ENCODE peak calls at places on chromosomes 3 and 15, in eight cellular contexts. One of them, this sample, is unnamed.

GRCh38 chr15:31384568-31384967 is 57.9 kb downstream of the KLF13 start:
- DNase-seq in transverse colon: no peak
- DNase-seq in Panc1: no peak
- DNase-seq in prostate gland: no peak
- DNase-seq in HCT116: no peak
- DNase-seq in HL-60: no peak
- DNase-seq in SK-N-SH: no peak
- DNase-seq in stomach: no peak
- DNase-seq in this sample: no peak

GRCh38 chr3:97981886-97982285 is 9.7 kb upstream of the RIOX2 start:
- DNase-seq in SK-N-SH: no peak
- DNase-seq in prostate gland: no peak
- DNase-seq in transverse colon: no peak
- DNase-seq in HCT116: no peak
- DNase-seq in stomach: no peak
- DNase-seq in HL-60: no peak
- DNase-seq in Panc1: no peak
- DNase-seq in this sample: no peak

GRCh38 chr3:43998841-43999805 is 242.6 kb upstream of the TOPAZ1 start:
- DNase-seq in Panc1: no peak
- DNase-seq in prostate gland: no peak
- DNase-seq in SK-N-SH: peak
- DNase-seq in stomach: no peak
- DNase-seq in HCT116: no peak
- DNase-seq in HL-60: no peak
- DNase-seq in transverse colon: no peak
- DNase-seq in this sample: no peak

GRCh38 chr15:56052389-56053045 is 59.1 kb upstream of the NEDD4 start:
- DNase-seq in HL-60: peak
- DNase-seq in Panc1: peak
- DNase-seq in transverse colon: no peak
- DNase-seq in prostate gland: no peak
- DNase-seq in SK-N-SH: peak
- DNase-seq in HCT116: peak
- DNase-seq in stomach: no peak
- DNase-seq in this sample: no peak

GRCh38 chr3:177126015-177126773 is 71.1 kb downstream of the TBL1XR1 start:
- DNase-seq in prostate gland: no peak
- DNase-seq in Panc1: no peak
- DNase-seq in HCT116: no peak
- DNase-seq in stomach: no peak
- DNase-seq in HL-60: no peak
- DNase-seq in SK-N-SH: no peak
- DNase-seq in transverse colon: no peak
- DNase-seq in this sample: no peak

GRCh38 chr3:128075516-128076464 is 23.6 kb downstream of the SEC61A1 start:
- DNase-seq in Panc1: no peak
- DNase-seq in stomach: peak
- DNase-seq in HL-60: peak
- DNase-seq in HCT116: peak
- DNase-seq in prostate gland: peak
- DNase-seq in SK-N-SH: peak
- DNase-seq in transverse colon: peak
- DNase-seq in this sample: peak

GRCh38 chr15:60351066-60351465 is 46.7 kb downstream of the ANXA2 start:
- DNase-seq in HL-60: no peak
- DNase-seq in HCT116: no peak
- DNase-seq in prostate gland: no peak
- DNase-seq in stomach: no peak
- DNase-seq in SK-N-SH: no peak
- DNase-seq in transverse colon: no peak
- DNase-seq in Panc1: no peak
- DNase-seq in this sample: no peak

GRCh38 chr15:82081904-82082810 is 36.3 kb upstream of the MEX3B start:
- DNase-seq in Panc1: no peak
- DNase-seq in transverse colon: no peak
- DNase-seq in HL-60: no peak
- DNase-seq in HCT116: no peak
- DNase-seq in prostate gland: no peak
- DNase-seq in SK-N-SH: peak
- DNase-seq in stomach: no peak
- DNase-seq in this sample: no peak

GRCh38 chr3:180036678-180037455 is at the start of gene PEX5L:
- DNase-seq in SK-N-SH: peak
- DNase-seq in transverse colon: no peak
- DNase-seq in prostate gland: no peak
- DNase-seq in Panc1: no peak
- DNase-seq in HCT116: no peak
- DNase-seq in stomach: peak
- DNase-seq in HL-60: peak
- DNase-seq in this sample: no peak

GRCh38 chr15:88605507-88606436 is 15.4 kb upstream of the AEN start:
- DNase-seq in Panc1: no peak
- DNase-seq in HCT116: no peak
- DNase-seq in SK-N-SH: peak
- DNase-seq in HL-60: no peak
- DNase-seq in transverse colon: no peak
- DNase-seq in stomach: peak
- DNase-seq in prostate gland: no peak
- DNase-seq in this sample: no peak

GRCh38 chr15:100895721-100896120 is 16.1 kb downstream of the ALDH1A3 start:
- DNase-seq in Panc1: no peak
- DNase-seq in transverse colon: no peak
- DNase-seq in HCT116: no peak
- DNase-seq in SK-N-SH: no peak
- DNase-seq in HL-60: no peak
- DNase-seq in stomach: peak
- DNase-seq in prostate gland: no peak
- DNase-seq in this sample: no peak

GRCh38 chr15:101162701-101163483 is 89.0 kb downstream of the CHSY1 start:
- DNase-seq in HCT116: no peak
- DNase-seq in prostate gland: peak
- DNase-seq in SK-N-SH: no peak
- DNase-seq in Panc1: no peak
- DNase-seq in stomach: no peak
- DNase-seq in transverse colon: no peak
- DNase-seq in HL-60: no peak
- DNase-seq in this sample: no peak

GRCh38 chr3:8482960-8483665 is 18.5 kb upstream of the LMCD1 start:
- DNase-seq in stomach: peak
- DNase-seq in Panc1: no peak
- DNase-seq in SK-N-SH: no peak
- DNase-seq in HL-60: no peak
- DNase-seq in prostate gland: peak
- DNase-seq in transverse colon: peak
- DNase-seq in HCT116: no peak
- DNase-seq in this sample: no peak
- TF ChIP-seq POLR2AphosphoS5 in stomach: peak
- TF ChIP-seq POLR2AphosphoS5 in Panc1: no peak
- TF ChIP-seq POLR2AphosphoS5 in SK-N-SH: no peak
- TF ChIP-seq POLR2AphosphoS5 in HL-60: no peak
- TF ChIP-seq POLR2AphosphoS5 in prostate gland: peak
- TF ChIP-seq POLR2AphosphoS5 in transverse colon: peak
- TF ChIP-seq POLR2AphosphoS5 in HCT116: no peak
- TF ChIP-seq POLR2AphosphoS5 in this sample: no peak

GRCh38 chr15:85582076-85582718 is 201.8 kb downstream of the AKAP13 start:
- DNase-seq in HCT116: no peak
- DNase-seq in Panc1: no peak
- DNase-seq in transverse colon: peak
- DNase-seq in SK-N-SH: no peak
- DNase-seq in HL-60: no peak
- DNase-seq in prostate gland: no peak
- DNase-seq in stomach: peak
- DNase-seq in this sample: no peak

GRCh38 chr15:85579011-85579701 is 198.8 kb downstream of the AKAP13 start:
- DNase-seq in transverse colon: peak
- DNase-seq in HL-60: no peak
- DNase-seq in Panc1: no peak
- DNase-seq in HCT116: no peak
- DNase-seq in prostate gland: no peak
- DNase-seq in stomach: peak
- DNase-seq in SK-N-SH: no peak
- DNase-seq in this sample: no peak

GRCh38 chr15:85580914-85581313 is 200.5 kb downstream of the AKAP13 start:
- DNase-seq in HL-60: no peak
- DNase-seq in SK-N-SH: no peak
- DNase-seq in stomach: peak
- DNase-seq in transverse colon: peak
- DNase-seq in HCT116: no peak
- DNase-seq in prostate gland: no peak
- DNase-seq in Panc1: no peak
- DNase-seq in this sample: no peak

GRCh38 chr15:85581495-85581894 is 201.1 kb downstream of the AKAP13 start:
- DNase-seq in HL-60: no peak
- DNase-seq in stomach: peak
- DNase-seq in transverse colon: peak
- DNase-seq in prostate gland: no peak
- DNase-seq in SK-N-SH: no peak
- DNase-seq in HCT116: no peak
- DNase-seq in Panc1: no peak
- DNase-seq in this sample: no peak

GRCh38 chr15:85579957-85580694 is 199.7 kb downstream of the AKAP13 start:
- DNase-seq in prostate gland: no peak
- DNase-seq in HCT116: no peak
- DNase-seq in HL-60: no peak
- DNase-seq in Panc1: no peak
- DNase-seq in SK-N-SH: no peak
- DNase-seq in stomach: peak
- DNase-seq in transverse colon: peak
- DNase-seq in this sample: no peak
- H3K4me3 ChIP-seq in prostate gland: no peak
- H3K4me3 ChIP-seq in HCT116: no peak
- H3K4me3 ChIP-seq in HL-60: no peak
- H3K4me3 ChIP-seq in Panc1: no peak
- H3K4me3 ChIP-seq in SK-N-SH: no peak
- H3K4me3 ChIP-seq in stomach: peak
- H3K4me3 ChIP-seq in transverse colon: peak
- H3K4me3 ChIP-seq in this sample: no peak

DNA sequence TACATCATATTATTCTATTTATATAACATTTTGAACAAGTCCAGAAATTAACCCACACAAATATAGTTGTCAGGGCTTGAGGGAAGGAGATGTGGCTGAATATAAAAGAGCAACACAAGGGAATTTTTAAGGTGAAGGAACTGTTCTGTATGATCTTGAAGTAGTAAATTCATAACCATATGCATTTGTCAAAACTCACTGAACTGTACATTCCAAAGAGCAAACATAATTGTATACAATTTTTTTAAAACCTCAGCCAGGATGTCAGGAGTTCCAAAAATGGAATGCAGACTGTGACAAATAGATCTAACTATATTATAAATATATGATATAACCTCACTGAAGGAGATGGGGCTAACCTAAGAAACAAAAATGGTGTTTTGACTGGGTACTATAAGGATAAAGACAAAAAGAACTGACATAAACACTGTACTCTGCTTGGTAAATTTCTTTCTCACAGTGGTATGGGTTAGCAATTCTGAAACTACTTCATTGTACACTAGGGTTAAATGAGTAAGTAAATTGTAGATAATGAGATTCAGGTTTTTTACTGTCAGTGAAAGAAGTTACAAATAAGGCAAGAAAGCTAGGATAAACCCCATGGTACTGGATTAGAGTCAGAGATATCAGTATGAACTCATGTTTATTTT is 14.4 kb downstream of the GOLGB1 start:
- DNase-seq in HCT116: no peak
- DNase-seq in transverse colon: no peak
- DNase-seq in HL-60: no peak
- DNase-seq in SK-N-SH: no peak
- DNase-seq in Panc1: no peak
- DNase-seq in prostate gland: no peak
- DNase-seq in stomach: no peak
- DNase-seq in this sample: no peak
- TF ChIP-seq POLR2AphosphoS5 in HCT116: no peak
- TF ChIP-seq POLR2AphosphoS5 in transverse colon: no peak
- TF ChIP-seq POLR2AphosphoS5 in HL-60: no peak
- TF ChIP-seq POLR2AphosphoS5 in SK-N-SH: no peak
- TF ChIP-seq POLR2AphosphoS5 in Panc1: no peak
- TF ChIP-seq POLR2AphosphoS5 in prostate gland: no peak
- TF ChIP-seq POLR2AphosphoS5 in stomach: no peak
- TF ChIP-seq POLR2AphosphoS5 in this sample: no peak

DNA sequence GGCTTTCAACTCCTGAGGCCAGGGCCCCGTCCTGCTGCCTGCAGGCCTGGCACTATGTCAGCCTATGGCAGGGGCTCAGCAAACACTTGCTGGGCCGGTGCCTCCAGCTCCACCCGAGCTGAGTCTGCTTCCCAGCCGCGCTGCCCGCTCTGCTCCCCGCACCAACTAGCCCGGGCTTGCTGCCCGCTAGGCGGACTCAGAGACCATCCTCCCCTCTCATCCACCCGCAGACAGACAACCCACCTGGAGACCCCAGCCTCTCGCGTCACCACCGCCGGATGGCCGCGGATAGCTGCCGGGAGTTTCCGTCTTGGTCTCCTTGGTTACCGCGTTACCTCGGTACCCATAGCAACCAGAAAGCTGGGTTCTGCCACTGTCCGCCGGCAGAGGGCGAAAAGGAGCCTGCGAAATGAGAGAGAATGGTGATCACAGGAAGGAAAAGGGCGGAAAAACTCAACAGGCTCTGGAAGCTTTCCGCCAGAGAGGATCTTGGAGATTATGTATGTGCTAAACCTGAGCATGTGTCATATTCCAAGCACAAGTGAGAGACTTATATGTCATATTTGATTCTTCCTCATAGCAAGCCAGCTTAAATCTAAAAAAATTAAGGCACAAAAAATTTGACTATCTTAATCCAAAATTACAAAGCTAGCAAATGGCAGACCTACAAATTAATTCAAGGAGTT is at the start of gene ZBBX:
- DNase-seq in transverse colon: peak
- DNase-seq in Panc1: peak
- DNase-seq in stomach: peak
- DNase-seq in HCT116: peak
- DNase-seq in HL-60: peak
- DNase-seq in prostate gland: peak
- DNase-seq in SK-N-SH: peak
- DNase-seq in this sample: peak
- H3K4me3 ChIP-seq in transverse colon: peak
- H3K4me3 ChIP-seq in Panc1: peak
- H3K4me3 ChIP-seq in stomach: peak
- H3K4me3 ChIP-seq in HCT116: peak
- H3K4me3 ChIP-seq in HL-60: peak
- H3K4me3 ChIP-seq in prostate gland: no peak
- H3K4me3 ChIP-seq in SK-N-SH: peak
- H3K4me3 ChIP-seq in this sample: peak

GRCh38 chr3:12810013-12810780 is 13.7 kb downstream of the CAND2 start:
- DNase-seq in transverse colon: peak
- DNase-seq in HL-60: peak
- DNase-seq in HCT116: peak
- DNase-seq in prostate gland: peak
- DNase-seq in SK-N-SH: peak
- DNase-seq in Panc1: no peak
- DNase-seq in stomach: peak
- DNase-seq in this sample: peak
- TF ChIP-seq POLR2AphosphoS5 in transverse colon: peak
- TF ChIP-seq POLR2AphosphoS5 in HL-60: no peak
- TF ChIP-seq POLR2AphosphoS5 in HCT116: peak
- TF ChIP-seq POLR2AphosphoS5 in prostate gland: peak
- TF ChIP-seq POLR2AphosphoS5 in SK-N-SH: peak
- TF ChIP-seq POLR2AphosphoS5 in Panc1: no peak
- TF ChIP-seq POLR2AphosphoS5 in stomach: peak
- TF ChIP-seq POLR2AphosphoS5 in this sample: peak